ENCODE peak calls at places on chromosome 1, in nine cellular contexts. One of them, this sample, is unnamed.
A peak's percentile ranks its signal among the peaks of the same experiment; 100 is the strongest.

GRCh38 chr1:92366045-92366405 is 67.2 kb downstream of the RPAP2 start:
- DNase-seq in skeletal muscle cell: no peak
- DNase-seq in glutamatergic neuron: no peak
- DNase-seq in NAMALWA: no peak
- DNase-seq in hepatocyte: no peak
- DNase-seq in kidney epithelial cell: no peak
- DNase-seq in nephron progenitor cell: no peak
- DNase-seq in AG04450: no peak
- DNase-seq in endodermal cell: no peak
- DNase-seq in this sample: no peak

GRCh38 chr1:186374313-186375151 is 521 bp downstream of the TPR start:
- DNase-seq in NAMALWA: peak; percentile 90
- DNase-seq in kidney epithelial cell: no peak
- DNase-seq in skeletal muscle cell: peak; percentile 1
- DNase-seq in nephron progenitor cell: peak; percentile 9
- DNase-seq in hepatocyte: peak; percentile 52
- DNase-seq in endodermal cell: no peak
- DNase-seq in glutamatergic neuron: no peak
- DNase-seq in AG04450: no peak
- DNase-seq in this sample: peak; percentile 48

GRCh38 chr1:159860456-159860855 is 2.0 kb downstream of the VSIG8 start:
- DNase-seq in hepatocyte: no peak
- DNase-seq in kidney epithelial cell: no peak
- DNase-seq in endodermal cell: no peak
- DNase-seq in NAMALWA: no peak
- DNase-seq in nephron progenitor cell: no peak
- DNase-seq in glutamatergic neuron: no peak
- DNase-seq in AG04450: no peak
- DNase-seq in skeletal muscle cell: no peak
- DNase-seq in this sample: no peak

GRCh38 chr1:11804666-11805453 is 904 bp downstream of the MTHFR start:
- DNase-seq in NAMALWA: peak; percentile 67
- DNase-seq in nephron progenitor cell: no peak
- DNase-seq in hepatocyte: peak; percentile 84
- DNase-seq in kidney epithelial cell: no peak
- DNase-seq in glutamatergic neuron: no peak
- DNase-seq in AG04450: no peak
- DNase-seq in endodermal cell: no peak
- DNase-seq in skeletal muscle cell: peak; percentile 37
- DNase-seq in this sample: peak; percentile 80

GRCh38 chr1:28893403-28894102 is 20.8 kb upstream of the EPB41 start:
- DNase-seq in hepatocyte: no peak
- DNase-seq in AG04450: no peak
- DNase-seq in glutamatergic neuron: peak; percentile 64
- DNase-seq in skeletal muscle cell: no peak
- DNase-seq in endodermal cell: peak; percentile 84
- DNase-seq in kidney epithelial cell: no peak
- DNase-seq in NAMALWA: peak; percentile 66
- DNase-seq in nephron progenitor cell: peak; percentile 44
- DNase-seq in this sample: no peak

GRCh38 chr1:119097380-119097779 is 43.1 kb downstream of the WARS2 start:
- DNase-seq in hepatocyte: no peak
- DNase-seq in glutamatergic neuron: no peak
- DNase-seq in nephron progenitor cell: no peak
- DNase-seq in endodermal cell: no peak
- DNase-seq in kidney epithelial cell: no peak
- DNase-seq in skeletal muscle cell: peak; percentile 66
- DNase-seq in AG04450: no peak
- DNase-seq in NAMALWA: no peak
- DNase-seq in this sample: no peak

GRCh38 chr1:80054129-80054528 is 1047.6 kb upstream of the ADGRL4 start:
- DNase-seq in NAMALWA: peak; percentile 13
- DNase-seq in skeletal muscle cell: peak; percentile 79
- DNase-seq in glutamatergic neuron: peak; percentile 19
- DNase-seq in nephron progenitor cell: no peak
- DNase-seq in endodermal cell: no peak
- DNase-seq in hepatocyte: peak; percentile 71
- DNase-seq in kidney epithelial cell: peak; percentile 60
- DNase-seq in AG04450: peak; percentile 41
- DNase-seq in this sample: no peak

GRCh38 chr1:111063595-111063994 is 76.3 kb downstream of the DRAM2 start:
- DNase-seq in glutamatergic neuron: no peak
- DNase-seq in kidney epithelial cell: no peak
- DNase-seq in endodermal cell: no peak
- DNase-seq in NAMALWA: no peak
- DNase-seq in hepatocyte: no peak
- DNase-seq in AG04450: no peak
- DNase-seq in nephron progenitor cell: no peak
- DNase-seq in skeletal muscle cell: no peak
- DNase-seq in this sample: no peak

GRCh38 chr1:15088146-15089025 is 65.2 kb upstream of the TMEM51 start:
- DNase-seq in AG04450: peak; percentile 10
- DNase-seq in kidney epithelial cell: no peak
- DNase-seq in endodermal cell: no peak
- DNase-seq in glutamatergic neuron: no peak
- DNase-seq in nephron progenitor cell: peak; percentile 73
- DNase-seq in skeletal muscle cell: no peak
- DNase-seq in NAMALWA: no peak
- DNase-seq in hepatocyte: peak; percentile 32
- DNase-seq in this sample: no peak

GRCh38 chr1:113058861-113059441 is 14.0 kb upstream of the LRIG2 start:
- DNase-seq in hepatocyte: no peak
- DNase-seq in endodermal cell: no peak
- DNase-seq in NAMALWA: no peak
- DNase-seq in kidney epithelial cell: peak; percentile 34
- DNase-seq in glutamatergic neuron: peak; percentile 45
- DNase-seq in skeletal muscle cell: no peak
- DNase-seq in nephron progenitor cell: peak; percentile 31
- DNase-seq in AG04450: no peak
- DNase-seq in this sample: no peak

This sample was measured in small intestine.